ENCODE peak calls at places on chromosomes 6 and 20, in eight cellular contexts. L is fibroblast of lung; H is heart left ventricle; X is CD8-positive, alpha-beta T cell; O is psoas muscle; S is BE2C; Z is CD4-positive, CD25-positive, alpha-beta regulatory T cell; A is heart right ventricle. P is an unnamed sample.

GRCh38 chr6:33312361-33313104 is 1.3 kb downstream of the TAPBP start:
- DNase-seq in A (peak; percentile 29), H (peak; percentile 65), L (peak; percentile 57), Z (peak; percentile 92), X (peak; percentile 72), S (no peak), O (peak; percentile 50), P (peak; percentile 88)

GRCh38 chr20:42277203-42277602 is 659.0 kb upstream of the CHD6 start:
- DNase-seq in S (no peak), O (no peak), A (no peak), H (no peak), Z (no peak), X (no peak), L (no peak), P (no peak)

GRCh38 chr6:113953346-113953745 is 17.6 kb downstream of the HDAC2 start:
- DNase-seq in A (no peak), S (no peak), Z (no peak), L (peak; percentile 10), H (no peak), O (no peak), X (no peak), P (no peak)

GRCh38 chr6:157763129-157763893 is 59.7 kb upstream of the SNX9 start:
- DNase-seq in Z (no peak), A (peak; percentile 29), S (no peak), H (peak; percentile 56), X (no peak), L (peak; percentile 43), O (peak; percentile 60), P (no peak)

GRCh38 chr6:139588734-139589418 is 214.4 kb upstream of the CITED2 start:
- DNase-seq in A (no peak), X (no peak), H (no peak), Z (no peak), S (no peak), O (no peak), L (peak; percentile 95), P (no peak)

GRCh38 chr6:13568970-13569369 is 5.4 kb upstream of the SIRT5 start:
- DNase-seq in S (no peak), O (no peak), Z (no peak), H (no peak), X (no peak), A (no peak), L (no peak), P (no peak)

GRCh38 chr6:10140824-10141223 is 274.1 kb downstream of the TFAP2A start:
- DNase-seq in X (no peak), A (no peak), L (no peak), O (no peak), Z (no peak), S (no peak), H (no peak), P (no peak)

GRCh38 chr20:433300-433975 is 25.3 kb downstream of the RBCK1 start:
- DNase-seq in H (no peak), S (no peak), L (no peak), O (no peak), Z (peak; percentile 87), X (no peak), A (no peak), P (no peak)

GRCh38 chr20:49690899-49691620 is 22.6 kb downstream of the B4GALT5 start:
- DNase-seq in O (no peak), Z (no peak), L (peak; percentile 59), X (no peak), S (peak; percentile 71), H (no peak), A (no peak), P (no peak)

GRCh38 chr20:33444797-33445560 is 1.4 kb upstream of the SNTA1 start:
- DNase-seq in L (peak; percentile 29), S (no peak), Z (peak; percentile 53), H (no peak), A (peak; percentile 23), O (peak; percentile 31), X (no peak), P (peak; percentile 82)

GRCh38 chr6:53706525-53706924 is 41.0 kb upstream of the KLHL31 start:
- DNase-seq in S (no peak), A (no peak), Z (no peak), X (no peak), O (no peak), L (no peak), H (no peak), P (no peak)

GRCh38 chr6:44234101-44235090 is 11.0 kb downstream of the SLC29A1 start:
- DNase-seq in X (no peak), S (peak; percentile 79), O (peak; percentile 91), Z (no peak), L (peak; percentile 75), A (peak; percentile 89), H (peak; percentile 89), P (peak; percentile 62)

GRCh38 chr6:161486903-161487531 is 213.2 kb upstream of the AGPAT4 start:
- DNase-seq in O (no peak), A (no peak), X (no peak), H (no peak), S (no peak), L (no peak), Z (no peak), P (no peak)

GRCh38 chr6:148761532-148761951 is 14.7 kb downstream of the UST start:
- DNase-seq in L (peak; percentile 60), S (no peak), O (peak; percentile 19), H (no peak), A (no peak), X (no peak), Z (peak; percentile 43), P (peak; percentile 44)

DNA sequence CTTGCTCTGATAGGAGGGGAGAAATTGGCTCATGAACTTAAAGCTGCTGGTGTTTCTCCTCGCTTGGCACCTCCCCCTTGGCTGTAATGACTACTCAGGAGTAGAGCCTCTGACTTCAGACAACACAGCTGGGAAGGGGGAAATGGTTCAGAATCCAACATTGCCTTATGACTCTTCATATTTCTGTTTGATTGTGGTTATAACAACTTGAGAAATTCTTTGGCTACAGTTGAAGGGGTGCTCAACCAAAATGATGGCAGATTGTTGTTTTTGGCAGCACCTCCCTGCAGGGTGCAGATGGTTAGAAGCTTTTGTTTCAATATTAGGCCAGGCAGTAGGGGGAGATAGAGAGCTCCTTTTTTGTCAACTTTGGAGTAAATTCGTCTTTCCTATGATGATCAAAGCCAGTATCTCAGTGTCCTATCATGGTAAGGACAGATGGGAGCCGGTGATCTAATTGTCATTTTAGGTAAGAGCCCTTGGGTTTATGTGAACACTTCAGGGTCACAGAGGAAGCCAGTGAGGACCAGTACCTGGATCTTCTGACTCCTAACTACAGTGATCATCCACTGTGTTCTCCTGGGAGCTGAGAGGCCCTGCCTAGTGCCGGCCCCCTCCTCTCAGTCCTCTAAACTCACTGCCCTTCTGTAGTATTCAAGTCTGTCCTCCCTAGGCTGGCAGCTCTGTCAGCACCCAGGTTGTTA is 39.9 kb downstream of the RPRD1B start:
- DNase-seq in O (peak; percentile 58), H (peak; percentile 75), S (no peak), L (peak; percentile 99), Z (peak; percentile 67), A (peak; percentile 30), X (no peak), P (peak; percentile 44)
- H3K4me1 ChIP-seq in O (peaks cover 40% of the 10 kb centered on the region), H (peaks cover 22% of the 10 kb centered on the region), S (peaks cover 1% of the 10 kb centered on the region), L (peaks cover 31% of the 10 kb centered on the region), Z (no peaks in the 10 kb centered on the region), A (peaks cover 52% of the 10 kb centered on the region), X (no peaks in the 10 kb centered on the region), P (no peaks in the 10 kb centered on the region)

GRCh38 chr6:145813285-145814034 is 1.1 kb downstream of the FBXO30 start:
- DNase-seq in A (no peak), X (no peak), O (no peak), L (peak; percentile 80), H (no peak), Z (peak; percentile 20), S (no peak), P (peak; percentile 20)

GRCh38 chr6:145809211-145809610 is 5.4 kb downstream of the FBXO30 start:
- DNase-seq in S (no peak), X (no peak), H (no peak), O (no peak), Z (peak; percentile 16), L (peak; percentile 11), A (no peak), P (peak; percentile 36)

GRCh38 chr6:145809785-145810184 is 4.8 kb downstream of the FBXO30 start:
- DNase-seq in Z (no peak), L (peak; percentile 48), S (no peak), X (no peak), H (no peak), O (no peak), A (no peak), P (no peak)

GRCh38 chr6:145814035-145814500 is 527 bp downstream of the FBXO30 start:
- DNase-seq in A (peak; percentile 48), L (no peak), O (peak; percentile 38), Z (peak; percentile 47), S (peak; percentile 36), H (peak; percentile 27), X (no peak), P (peak; percentile 47)

DNA sequence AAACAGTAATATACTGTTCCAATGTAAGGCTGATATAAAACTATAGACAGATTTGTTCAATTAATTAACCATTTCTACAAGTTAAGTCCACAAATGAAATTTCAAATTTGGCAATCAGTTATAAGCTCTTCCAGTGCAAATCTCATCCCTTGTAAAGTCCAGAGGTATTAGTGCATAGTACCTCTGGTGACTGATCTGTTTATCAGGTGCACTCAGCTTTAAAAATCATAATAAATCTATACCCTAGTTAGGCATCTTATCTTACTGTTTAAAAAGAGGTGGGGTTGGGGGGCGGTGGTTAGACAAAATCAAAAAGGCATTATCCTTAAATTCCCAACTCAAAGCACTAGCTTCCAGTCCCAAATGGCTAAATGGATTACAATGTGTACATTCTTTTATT is 2.9 kb downstream of the FBXO30 start:
- DNase-seq in L (no peak), H (no peak), Z (no peak), S (no peak), O (no peak), X (no peak), A (no peak), P (no peak)
- H3K4me1 ChIP-seq in L (peaks cover 8% of the 10 kb centered on the region), H (no peaks in the 10 kb centered on the region), Z (peaks cover 32% of the 10 kb centered on the region), S (no peaks in the 10 kb centered on the region), O (peaks cover 49% of the 10 kb centered on the region), X (peaks cover 32% of the 10 kb centered on the region), A (peaks cover 71% of the 10 kb centered on the region), P (peaks cover 49% of the 10 kb centered on the region)

GRCh38 chr6:32081168-32081624 is 27.9 kb downstream of the TNXB start:
- DNase-seq in O (peak; percentile 85), L (peak; percentile 84), S (no peak), H (peak; percentile 56), A (peak; percentile 64), X (no peak), Z (no peak), P (no peak)

GRCh38 chr6:32083812-32084768 is 25.0 kb downstream of the TNXB start:
- DNase-seq in Z (no peak), H (no peak), X (no peak), L (no peak), S (no peak), A (no peak), O (no peak), P (no peak)

GRCh38 chr6:32084780-32085179 is 24.4 kb downstream of the TNXB start:
- DNase-seq in L (no peak), S (no peak), X (no peak), H (no peak), O (no peak), Z (no peak), A (no peak), P (no peak)

GRCh38 chr6:32081676-32082075 is 27.5 kb downstream of the TNXB start:
- DNase-seq in L (no peak), A (no peak), O (peak; percentile 63), X (no peak), S (no peak), H (no peak), Z (no peak), P (no peak)

GRCh38 chr6:32082951-32083350 is 26.2 kb downstream of the TNXB start:
- DNase-seq in S (no peak), L (peak; percentile 76), H (no peak), Z (no peak), O (peak; percentile 79), X (no peak), A (peak; percentile 48), P (no peak)
- H3K4me1 ChIP-seq in S (no peaks in the 10 kb centered on the region), L (peaks cover 39% of the 10 kb centered on the region), H (no peaks in the 10 kb centered on the region), Z (peaks cover 4% of the 10 kb centered on the region), O (peaks cover 5% of the 10 kb centered on the region), X (no peaks in the 10 kb centered on the region), A (peaks cover 44% of the 10 kb centered on the region), P (no peaks in the 10 kb centered on the region)

GRCh38 chr20:44648579-44648978 is 2.9 kb downstream of the ADA start:
- DNase-seq in Z (no peak), H (no peak), O (no peak), A (no peak), X (no peak), L (no peak), S (no peak), P (peak; percentile 40)
- H3K4me1 ChIP-seq in Z (peaks cover 81% of the 10 kb centered on the region), H (peaks cover 3% of the 10 kb centered on the region), O (peaks cover 11% of the 10 kb centered on the region), A (peaks cover 73% of the 10 kb centered on the region), X (peaks cover 80% of the 10 kb centered on the region), L (peaks cover 8% of the 10 kb centered on the region), S (no peaks in the 10 kb centered on the region), P (peaks cover 80% of the 10 kb centered on the region)